ENCODE peak calls at places on chromosomes 13 and 19, in ten cellular contexts. Q, P, A, X, E, G, V, C, D and Z are unnamed samples.

GRCh38 chr19:53903055-53903680 is 5.9 kb upstream of the CACNG7 start:
- DNase-seq in G (no peak), Q (peak; percentile 43), P (no peak), E (no peak), C (peak; percentile 92), V (peak; percentile 44), X (no peak), A (no peak), D (peak; percentile 10), Z (peak; percentile 85)

GRCh38 chr13:75339635-75340374 is 142.2 kb downstream of the TBC1D4 start:
- DNase-seq in D (no peak), G (no peak), C (no peak), P (no peak), A (no peak), V (no peak), E (no peak), Q (no peak), X (no peak), Z (peak; percentile 79)

GRCh38 chr13:45678282-45678681 is 23.8 kb upstream of the CBY2 start:
- DNase-seq in V (no peak), Q (no peak), X (no peak), C (peak; percentile 78), E (no peak), A (no peak), G (no peak), D (no peak), P (no peak), Z (no peak)

GRCh38 chr13:40236566-40237168 is 429.8 kb downstream of the FOXO1 start:
- DNase-seq in X (no peak), A (peak; percentile 75), P (no peak), Q (peak; percentile 40), V (no peak), E (no peak), D (no peak), G (no peak), C (no peak), Z (no peak)

GRCh38 chr19:7010722-7011593 is 10.3 kb downstream of the MBD3L2B start:
- DNase-seq in X (peak; percentile 21), D (no peak), E (no peak), Q (no peak), P (no peak), C (no peak), A (no peak), V (no peak), G (no peak), Z (no peak)

GRCh38 chr19:2722541-2723344 is 1.6 kb upstream of the DIRAS1 start:
- DNase-seq in A (peak; percentile 69), X (no peak), P (peak; percentile 80), V (peak; percentile 37), E (peak; percentile 29), D (peak; percentile 52), Q (peak; percentile 88), G (no peak), C (no peak), Z (peak; percentile 70)

GRCh38 chr19:5225486-5226345 is 114.9 kb downstream of the PTPRS start:
- DNase-seq in D (no peak), V (no peak), A (no peak), P (no peak), G (no peak), C (peak; percentile 50), E (no peak), Q (no peak), X (no peak), Z (no peak)

GRCh38 chr13:27918041-27918917 is 1.5 kb upstream of the PDX1 start:
- DNase-seq in C (no peak), V (no peak), Q (no peak), E (no peak), D (no peak), P (no peak), X (no peak), G (no peak), A (no peak), Z (no peak)

GRCh38 chr19:54190942-54191670 is at the start of gene TSEN34:
- DNase-seq in E (no peak), V (peak; percentile 93), Q (peak; percentile 88), C (peak; percentile 64), P (peak; percentile 71), X (peak; percentile 54), D (peak; percentile 42), A (peak; percentile 80), G (no peak), Z (no peak)

GRCh38 chr19:54424201-54424600 is 8.9 kb downstream of the TTYH1 start:
- DNase-seq in E (no peak), G (no peak), A (no peak), P (no peak), X (no peak), D (no peak), V (no peak), Q (no peak), C (no peak), Z (no peak)

GRCh38 chr19:42229855-42230331 is 9.8 kb downstream of the ZNF526 start:
- DNase-seq in E (no peak), Q (peak; percentile 37), V (no peak), C (no peak), D (no peak), G (no peak), X (no peak), A (peak; percentile 51), P (no peak), Z (no peak)

GRCh38 chr19:3398900-3399278 is 32.5 kb downstream of the NFIC start:
- DNase-seq in P (no peak), A (no peak), E (no peak), C (no peak), X (no peak), D (no peak), G (no peak), Q (no peak), V (no peak), Z (no peak)

GRCh38 chr19:38917921-38918491 is 6.0 kb upstream of the CCER2 start:
- DNase-seq in X (no peak), D (no peak), Q (peak; percentile 21), P (no peak), G (no peak), C (no peak), A (peak; percentile 24), V (peak; percentile 16), E (no peak), Z (no peak)

GRCh38 chr19:35027009-35027408 is 3.3 kb upstream of the SCN1B start:
- DNase-seq in A (no peak), E (no peak), P (no peak), D (no peak), Q (no peak), G (no peak), C (no peak), X (no peak), V (no peak), Z (no peak)